ENCODE peak calls at places on chromosome 1, in five cellular contexts. N is tibial artery, U is AG10803, W is body of pancreas, A is mucosa of descending colon. L is an unnamed sample.

GRCh38 chr1:170288155-170288554 is 142.4 kb downstream of the NTMT2 start:
- DNase-seq in A (no peak), N (no peak), W (no peak), U (no peak), L (no peak)

GRCh38 chr1:228096416-228097332 is 6.5 kb downstream of the C1orf35 start:
- DNase-seq in U (no peak), N (peak), W (no peak), A (no peak), L (no peak)

GRCh38 chr1:159469921-159470595 is 30.5 kb downstream of the OR10J1 start:
- DNase-seq in W (no peak), N (no peak), U (no peak), A (no peak), L (no peak)

GRCh38 chr1:90459570-90459969 is 257.5 kb downstream of the BARHL2 start:
- DNase-seq in N (no peak), W (no peak), U (no peak), A (no peak), L (no peak)

GRCh38 chr1:53337499-53337898 is 9.6 kb upstream of the LRP8 start:
- DNase-seq in N (peak), U (no peak), A (no peak), W (no peak), L (no peak)

GRCh38 chr1:18266391-18266790 is 158.8 kb downstream of the IGSF21 start:
- DNase-seq in A (no peak), N (no peak), U (no peak), W (no peak), L (no peak)

GRCh38 chr1:94819584-94819944 is 593 bp upstream of the SLC44A3 start:
- DNase-seq in U (no peak), N (no peak), W (no peak), A (peak), L (no peak)

GRCh38 chr1:92822907-92823306 is 8.9 kb upstream of the RPL5 start:
- DNase-seq in A (no peak), U (peak), N (no peak), W (no peak), L (no peak)

GRCh38 chr1:101820080-101820479 is 176.6 kb downstream of the OLFM3 start:
- DNase-seq in N (no peak), U (peak), W (peak), A (peak), L (no peak)

GRCh38 chr1:62198781-62199125 is 4.1 kb downstream of the L1TD1 start:
- DNase-seq in W (peak), N (no peak), A (no peak), U (peak), L (no peak)

GRCh38 chr1:24282491-24282890 is 36.7 kb upstream of the GRHL3 start:
- DNase-seq in W (no peak), A (no peak), U (no peak), N (no peak), L (no peak)

GRCh38 chr1:15083578-15083977 is 70.0 kb upstream of the TMEM51 start:
- DNase-seq in U (peak), N (no peak), A (no peak), W (no peak), L (no peak)

GRCh38 chr1:12473596-12474329 is 144.2 kb downstream of the DHRS3 start:
- DNase-seq in N (no peak), W (no peak), U (peak), A (no peak), L (no peak)

GRCh38 chr1:54645806-54646676 is 4.5 kb downstream of the MROH7 start:
- DNase-seq in A (no peak), N (peak), W (no peak), U (no peak), L (no peak)

GRCh38 chr1:51331206-51332100 is 1.1 kb upstream of the TTC39A start:
- DNase-seq in W (peak), U (peak), A (peak), N (no peak), L (no peak)

GRCh38 chr1:207076181-207076949 is 12.3 kb upstream of the C4BPB start:
- DNase-seq in U (peak), N (no peak), A (no peak), W (no peak), L (no peak)

GRCh38 chr1:58657082-58657481 is 42.8 kb downstream of the MYSM1 start:
- DNase-seq in A (no peak), U (no peak), W (no peak), N (no peak), L (no peak)

GRCh38 chr1:205229399-205229861 is 1.7 kb downstream of the TMCC2 start:
- DNase-seq in W (peak), U (peak), N (no peak), A (peak), L (peak)

GRCh38 chr1:40255231-40255630 is 2.8 kb upstream of the ZMPSTE24 start:
- DNase-seq in N (no peak), W (no peak), U (no peak), A (no peak), L (no peak)

GRCh38 chr1:7220007-7220406 is 434.8 kb downstream of the CAMTA1 start:
- DNase-seq in A (no peak), N (no peak), U (peak), W (no peak), L (no peak)

GRCh38 chr1:173253046-173253445 is 45.9 kb upstream of the TNFSF4 start:
- DNase-seq in U (no peak), N (no peak), A (no peak), W (no peak), L (no peak)

GRCh38 chr1:235525314-235525713 is 21.1 kb upstream of the B3GALNT2 start:
- DNase-seq in W (no peak), N (no peak), U (no peak), A (no peak), L (no peak)

GRCh38 chr1:114669562-114670082 is at the start of gene DENND2C:
- DNase-seq in N (no peak), U (no peak), A (no peak), W (no peak), L (no peak)
- TF ChIP-seq CTCF in N (no peak), U (peak), A (no peak), W (no peak), L (peak)

GRCh38 chr1:243596441-243597183 is 253.4 kb downstream of the AKT3 start:
- DNase-seq in N (no peak), W (no peak), A (peak), U (peak), L (peak)
- H3K4me3 ChIP-seq in N (no peak), W (no peak), A (no peak), U (no peak), L (no peak)

GRCh38 chr1:247145279-247145678 is 26.5 kb downstream of the ZNF124 start:
- DNase-seq in W (no peak), U (no peak), A (no peak), N (no peak), L (no peak)
- TF ChIP-seq CTCF in W (no peak), U (no peak), A (no peak), N (no peak), L (no peak)

GRCh38 chr1:156435551-156436318 is 64.8 kb downstream of the MEF2D start:
- DNase-seq in N (no peak), A (no peak), W (no peak), U (no peak), L (no peak)
- H3K4me3 ChIP-seq in N (peak), A (no peak), W (no peak), U (peak), L (no peak)

DNA sequence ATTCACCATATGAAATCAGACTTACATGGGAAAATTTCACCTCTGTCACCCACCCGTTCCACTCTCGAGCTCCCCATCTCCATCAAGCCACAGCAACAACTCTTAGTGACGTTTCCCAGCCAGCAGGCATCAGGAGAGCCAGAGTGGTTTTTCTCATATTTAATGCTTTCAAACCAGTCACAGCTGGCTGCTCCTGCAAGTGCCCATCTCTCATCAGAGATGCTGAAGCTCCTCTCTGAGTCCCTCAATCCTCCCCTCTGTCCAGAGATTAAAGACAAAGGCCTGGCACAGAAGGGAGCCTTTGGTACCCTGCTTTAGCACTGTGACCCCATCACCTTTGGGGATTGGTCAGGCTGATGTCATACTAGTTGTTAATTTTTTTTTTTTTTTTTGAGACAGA is 277.3 kb downstream of the DNM3 start:
- DNase-seq in W (no peak), U (no peak), N (no peak), A (no peak), L (no peak)
- TF ChIP-seq CTCF in W (no peak), U (no peak), N (no peak), A (no peak), L (no peak)